ENCODE peak calls at places on chromosomes 3 and 15, in six cellular contexts. A is neural crest cell, N is H1, Y is PC-3, B is dorsolateral prefrontal cortex, Z is cardiac muscle cell. D is an unnamed sample.

GRCh38 chr15:89368566-89369223 is 34.1 kb upstream of the POLG start:
- DNase-seq in A (no peak), N (no peak), B (no peak), Z (no peak), Y (no peak), D (no peak)

GRCh38 chr3:120450914-120451669 is at the start of gene FSTL1:
- DNase-seq in N (no peak), B (peak), A (peak), Z (peak), Y (peak), D (no peak)

GRCh38 chr3:11393401-11393800 is 121.2 kb downstream of the ATG7 start:
- DNase-seq in Z (no peak), A (no peak), Y (no peak), B (no peak), N (no peak), D (no peak)

GRCh38 chr3:28326458-28326926 is 22.0 kb upstream of the ZCWPW2 start:
- DNase-seq in N (no peak), B (no peak), A (no peak), Z (no peak), Y (no peak), D (no peak)

GRCh38 chr3:182629521-182629920 is 163.8 kb upstream of the ATP11B start:
- DNase-seq in A (no peak), Z (no peak), B (no peak), N (no peak), Y (no peak), D (no peak)

GRCh38 chr3:36557021-36557707 is 176.9 kb downstream of the STAC start:
- DNase-seq in Z (no peak), N (no peak), A (no peak), B (no peak), Y (no peak), D (no peak)

GRCh38 chr15:66454143-66454542 is 43.4 kb downstream of the SNAPC5 start:
- DNase-seq in Z (peak), B (no peak), N (no peak), Y (peak), A (no peak), D (no peak)

GRCh38 chr3:147843331-147843730 is 434.2 kb downstream of the ZIC1 start:
- DNase-seq in Y (peak), A (no peak), Z (no peak), N (no peak), B (no peak), D (no peak)

GRCh38 chr3:129260606-129261005 is 11.2 kb downstream of the COPG1 start:
- DNase-seq in N (no peak), A (no peak), Z (no peak), Y (no peak), B (no peak), D (no peak)

GRCh38 chr15:63042879-63043340 is 363 bp downstream of the TPM1 start:
- DNase-seq in N (no peak), Y (no peak), B (no peak), Z (peak), A (no peak), D (no peak)

GRCh38 chr3:129892486-129892856 is 1.0 kb downstream of the TMCC1 start:
- DNase-seq in Z (no peak), N (no peak), B (no peak), A (no peak), Y (no peak), D (no peak)

GRCh38 chr15:92161039-92161670 is 232.5 kb upstream of the ST8SIA2 start:
- DNase-seq in B (no peak), Z (no peak), A (no peak), N (no peak), Y (no peak), D (no peak)

GRCh38 chr15:98866503-98866902 is 141.1 kb downstream of the PGPEP1L start:
- DNase-seq in A (no peak), Y (no peak), N (no peak), B (no peak), Z (peak), D (no peak)

GRCh38 chr15:99614749-99615288 is 49.0 kb downstream of the MEF2A start:
- DNase-seq in A (no peak), B (no peak), N (no peak), Y (no peak), Z (no peak), D (no peak)

GRCh38 chr3:127406309-127407025 is 118.6 kb upstream of the PRR20G start:
- DNase-seq in B (no peak), A (no peak), N (no peak), Z (peak), Y (peak), D (no peak)

GRCh38 chr15:95804484-95804883 is 526.0 kb upstream of the NR2F2 start:
- DNase-seq in A (no peak), Y (no peak), B (no peak), Z (no peak), N (no peak), D (no peak)

GRCh38 chr3:155572085-155572484 is 172.8 kb downstream of the PLCH1 start:
- DNase-seq in A (no peak), B (no peak), Z (peak), Y (peak), N (no peak), D (no peak)

GRCh38 chr3:197558000-197558399 is 2.2 kb upstream of the BDH1 start:
- DNase-seq in Z (no peak), B (no peak), N (no peak), A (no peak), Y (no peak), D (no peak)

GRCh38 chr3:126474498-126475410 is 937 bp downstream of the ZXDC start:
- DNase-seq in B (no peak), A (peak), N (no peak), Y (peak), Z (peak), D (no peak)

GRCh38 chr15:60829416-60829815 is 350.5 kb upstream of the ICE2 start:
- DNase-seq in A (no peak), Y (no peak), B (no peak), Z (no peak), N (no peak), D (peak)
- TF ChIP-seq CTCF in A (no peak), Y (no peak), B (no peak), Z (no peak), N (no peak), D (no peak)

DNA sequence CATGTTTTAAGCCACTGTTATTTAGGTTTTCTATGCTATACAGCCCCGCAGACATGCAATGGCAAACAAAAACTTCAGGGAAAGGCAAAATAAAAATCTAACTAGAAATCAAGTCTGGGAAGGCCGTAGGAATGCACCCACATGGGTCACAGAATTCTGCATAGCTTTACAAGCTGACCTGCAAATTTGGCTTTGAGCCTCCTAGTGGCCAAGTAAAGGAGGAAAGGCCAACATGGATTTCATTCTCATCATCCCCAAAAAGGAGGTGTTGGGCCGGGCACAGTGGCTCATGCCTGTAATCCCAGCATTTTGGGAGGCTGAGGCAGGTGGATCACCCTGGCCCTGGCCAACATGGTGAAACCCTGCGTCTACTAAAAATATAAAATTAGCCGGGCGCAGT is 124.3 kb downstream of the FBLN2 start:
- DNase-seq in B (no peak), Y (peak), A (no peak), N (no peak), Z (no peak), D (no peak)
- TF ChIP-seq CTCF in B (no peak), Y (peak), A (peak), N (peak), Z (peak), D (peak)

GRCh38 chr3:65356331-65357286 is 668.8 kb upstream of the ADAMTS9 start:
- DNase-seq in B (no peak), N (no peak), Y (no peak), A (no peak), Z (peak), D (no peak)
- TF ChIP-seq CTCF in B (no peak), N (peak), Y (no peak), A (no peak), Z (no peak), D (peak)

GRCh38 chr15:90840954-90841353 is 27.4 kb upstream of the FURIN start:
- DNase-seq in N (no peak), A (no peak), Y (no peak), B (no peak), Z (peak), D (no peak)
- TF ChIP-seq CTCF in N (no peak), A (no peak), Y (no peak), B (no peak), Z (no peak), D (no peak)

DNA sequence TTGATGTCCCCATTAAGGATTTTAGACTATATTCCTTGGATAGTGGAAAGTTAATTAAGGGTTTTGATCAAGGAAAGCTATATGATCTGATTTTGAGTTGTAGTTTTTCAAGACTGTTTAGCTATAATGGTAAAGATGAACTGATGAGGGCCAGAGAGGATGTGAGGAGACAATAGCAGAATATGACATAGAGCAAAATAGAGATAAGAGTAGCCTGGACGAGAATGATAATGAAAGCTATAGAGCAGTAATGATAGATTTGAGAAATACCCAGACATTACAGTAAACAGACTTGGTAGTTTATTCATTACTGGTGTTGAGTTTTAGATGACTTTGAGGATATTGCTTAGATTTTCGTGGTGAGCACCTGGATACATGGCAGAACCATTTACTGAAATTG is 3.8 kb downstream of the SUCNR1 start:
- DNase-seq in Z (no peak), N (no peak), B (no peak), Y (no peak), A (no peak), D (no peak)
- TF ChIP-seq CTCF in Z (no peak), N (no peak), B (no peak), Y (no peak), A (no peak), D (no peak)

DNA sequence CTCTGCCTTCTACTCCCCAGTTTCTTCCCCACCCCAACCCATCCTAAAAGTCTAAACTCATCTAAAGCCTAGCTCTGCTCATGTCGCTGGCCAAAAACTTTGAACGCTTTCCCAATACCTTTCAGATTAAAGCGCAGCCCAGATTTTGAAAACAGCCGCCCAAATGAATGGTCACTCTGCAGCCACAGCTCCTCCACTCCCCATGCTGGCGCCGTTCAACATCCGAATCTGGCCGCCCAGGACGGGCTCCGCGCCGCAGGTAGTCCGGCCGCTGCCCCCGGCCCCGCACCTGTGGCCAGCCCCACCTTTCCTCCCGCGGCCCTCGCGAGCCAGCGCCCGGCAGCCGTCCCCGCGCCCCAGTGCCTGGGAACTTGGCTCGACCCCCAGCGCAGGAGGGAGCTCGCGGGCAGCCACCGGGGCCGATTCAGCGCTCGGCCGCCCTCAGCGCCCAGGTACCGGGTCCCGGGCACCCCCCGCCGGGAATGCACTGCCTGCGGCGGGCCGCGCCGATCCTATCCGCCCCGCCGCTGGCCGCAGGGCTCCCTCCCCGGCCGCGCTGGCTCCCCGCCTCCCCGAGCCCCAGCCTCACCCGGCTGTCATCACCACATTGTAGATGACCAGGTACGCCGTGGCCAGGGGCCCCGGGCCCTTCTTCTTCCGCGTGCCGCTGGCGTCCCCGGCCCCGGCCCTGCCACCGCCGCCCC is 417 bp downstream of the HACD2 start:
- DNase-seq in Z (peak), Y (peak), B (peak), N (no peak), A (no peak), D (no peak)
- TF ChIP-seq CTCF in Z (peak), Y (peak), B (no peak), N (no peak), A (peak), D (no peak)